ENCODE peak calls at places on chromosome 5, in ten cellular contexts. O is left kidney; I is neural crest cell; A is upper lobe of right lung; S is NCI-H510A treated with DMSO at 0.1 percent for 48 hours; E is GM23338; V is stromal cell of bone marrow; N is A673; Q is stimulated activated CD4-positive, alpha-beta T cell treated with anti-CD3 and anti-CD28 coated beads, TNF-alpha, amount 100 ng/mL, for 4 hours; X is T-helper 22 cell. F is an unnamed sample.

GRCh38 chr5:141934099-141934844 is 10.6 kb downstream of the DELE1 start:
- DNase-seq in O (no peak), I (no peak), A (no peak), S (peak), E (no peak), V (no peak), N (no peak), Q (no peak), X (no peak), F (no peak)

GRCh38 chr5:435961-436640 is 6.9 kb upstream of the EXOC3 start:
- DNase-seq in O (peak), I (no peak), A (peak), S (peak), E (peak), V (no peak), N (peak), Q (no peak), X (no peak), F (no peak)

GRCh38 chr5:45454114-45454513 is 242.1 kb downstream of the HCN1 start:
- DNase-seq in O (peak), I (no peak), A (no peak), S (peak), E (peak), V (peak), N (peak), Q (no peak), X (no peak), F (no peak)

GRCh38 chr5:79229357-79230174 is 6.4 kb upstream of the JMY start:
- DNase-seq in O (no peak), I (no peak), A (no peak), S (no peak), E (no peak), V (no peak), N (no peak), Q (no peak), X (peak), F (no peak)

GRCh38 chr5:73693573-73694061 is 67.6 kb downstream of the ARHGEF28 start:
- DNase-seq in O (peak), I (no peak), A (no peak), S (no peak), E (peak), V (no peak), N (peak), Q (no peak), X (no peak), F (no peak)

GRCh38 chr5:160507181-160507811 is 85.6 kb downstream of the PTTG1 start:
- DNase-seq in O (peak), I (no peak), A (no peak), S (no peak), E (no peak), V (peak), N (no peak), Q (no peak), X (no peak), F (no peak)

GRCh38 chr5:36279054-36279698 is 22.5 kb downstream of the RANBP3L start:
- DNase-seq in O (no peak), I (no peak), A (no peak), S (no peak), E (no peak), V (no peak), N (peak), Q (no peak), X (no peak), F (no peak)

GRCh38 chr5:17094830-17095229 is 122.6 kb upstream of the BASP1 start:
- DNase-seq in O (peak), I (no peak), A (no peak), S (no peak), E (no peak), V (peak), N (peak), Q (no peak), X (no peak), F (no peak)

GRCh38 chr5:176670449-176670848 is 23.2 kb downstream of the TSPAN17 start:
- DNase-seq in O (no peak), I (no peak), A (no peak), S (no peak), E (no peak), V (no peak), N (no peak), Q (no peak), X (no peak), F (no peak)

GRCh38 chr5:98635631-98636030 is 137.8 kb upstream of the RGMB start:
- DNase-seq in O (no peak), I (no peak), A (no peak), S (peak), E (no peak), V (peak), N (no peak), Q (no peak), X (no peak), F (no peak)

GRCh38 chr5:170542691-170543275 is 39.0 kb downstream of the KCNIP1 start:
- DNase-seq in O (no peak), I (peak), A (no peak), S (peak), E (no peak), V (no peak), N (no peak), Q (no peak), X (no peak), F (no peak)

GRCh38 chr5:176843673-176844072 is 33.3 kb downstream of the UNC5A start:
- DNase-seq in O (peak), I (no peak), A (no peak), S (no peak), E (no peak), V (no peak), N (no peak), Q (no peak), X (no peak), F (no peak)

GRCh38 chr5:61915646-61916045 is 390.4 kb upstream of the KIF2A start:
- DNase-seq in O (no peak), I (no peak), A (no peak), S (no peak), E (peak), V (no peak), N (no peak), Q (no peak), X (no peak), F (no peak)

GRCh38 chr5:55176176-55176818 is 3.3 kb upstream of the CDC20B start:
- DNase-seq in O (peak), I (peak), A (no peak), S (peak), E (peak), V (no peak), N (peak), Q (no peak), X (no peak), F (no peak)

GRCh38 chr5:163189023-163189553 is 248.3 kb upstream of the CCNG1 start:
- DNase-seq in O (no peak), I (no peak), A (no peak), S (no peak), E (no peak), V (no peak), N (no peak), Q (no peak), X (no peak), F (no peak)

GRCh38 chr5:2272039-2272438 is 389.3 kb upstream of the IRX4 start:
- DNase-seq in O (no peak), I (no peak), A (no peak), S (no peak), E (no peak), V (no peak), N (no peak), Q (no peak), X (no peak), F (no peak)

GRCh38 chr5:14296533-14297331 is 153.6 kb downstream of the TRIO start:
- DNase-seq in O (no peak), I (no peak), A (no peak), S (no peak), E (no peak), V (peak), N (no peak), Q (no peak), X (no peak), F (no peak)

GRCh38 chr5:74376187-74376586 is 264.3 kb downstream of the ENC1 start:
- DNase-seq in O (no peak), I (no peak), A (no peak), S (no peak), E (no peak), V (no peak), N (no peak), Q (no peak), X (no peak), F (no peak)

F was measured in activated CD4-positive, alpha-beta T cell treated with anti-CD3 and anti-CD28 coated beads, Interleukin-2, amount 50 U/mL, for 24 hours.